ENCODE peak calls at places on chromosome 4, in eight cellular contexts. B, J, S, W, C, N, P and L are unnamed samples.

GRCh38 chr4:147019061-147019460 is 73.4 kb upstream of the TTC29 start:
- DNase-seq in W (peak; percentile 42), P (peak; percentile 20), B (peak; percentile 62), C (peak; percentile 56), N (peak; percentile 65), S (peak; percentile 72), J (peak; percentile 48), L (peak; percentile 91)

GRCh38 chr4:81875962-81876650 is 404.4 kb upstream of the RASGEF1B start:
- DNase-seq in B (no peak), C (no peak), N (no peak), P (no peak), W (no peak), S (no peak), J (no peak), L (no peak)

GRCh38 chr4:97987019-97987648 is 156.1 kb downstream of the STPG2 start:
- DNase-seq in W (peak; percentile 26), B (peak; percentile 71), P (peak; percentile 6), N (peak; percentile 8), C (no peak), S (peak; percentile 12), J (peak; percentile 24), L (peak; percentile 71)

GRCh38 chr4:8649631-8650261 is 57.2 kb downstream of the CPZ start:
- DNase-seq in J (no peak), W (no peak), B (no peak), C (no peak), P (no peak), S (no peak), N (no peak), L (no peak)

GRCh38 chr4:129821073-129821472 is 725.1 kb downstream of the C4orf33 start:
- DNase-seq in S (no peak), J (no peak), B (no peak), P (no peak), N (no peak), C (no peak), W (no peak), L (no peak)

GRCh38 chr4:77636902-77637301 is 31.3 kb downstream of the CXCL13 start:
- DNase-seq in B (peak; percentile 97), N (no peak), W (peak; percentile 97), P (peak; percentile 84), C (peak; percentile 79), J (peak; percentile 34), S (peak; percentile 46), L (no peak)

GRCh38 chr4:70859066-70859465 is 19.4 kb upstream of the GRSF1 start:
- DNase-seq in J (no peak), S (no peak), P (no peak), W (no peak), N (no peak), B (no peak), C (no peak), L (no peak)

GRCh38 chr4:8770518-8771257 is 101.0 kb downstream of the HMX1 start:
- DNase-seq in S (no peak), P (no peak), C (no peak), J (no peak), W (no peak), B (no peak), N (peak; percentile 43), L (no peak)

GRCh38 chr4:7422098-7422897 is 12.4 kb downstream of the PSAPL1 start:
- DNase-seq in S (no peak), C (no peak), W (no peak), B (no peak), N (no peak), J (no peak), P (no peak), L (no peak)

GRCh38 chr4:133982533-133983224 is 218.9 kb downstream of the PABPC4L start:
- DNase-seq in C (peak; percentile 17), S (peak; percentile 17), P (peak; percentile 63), W (no peak), J (no peak), N (no peak), B (no peak), L (no peak)

GRCh38 chr4:47704693-47705325 is 133.1 kb downstream of the CORIN start:
- DNase-seq in W (no peak), C (peak; percentile 37), N (peak; percentile 80), P (no peak), J (peak; percentile 46), S (peak; percentile 51), B (peak; percentile 22), L (peak; percentile 80)

GRCh38 chr4:7828011-7828720 is 111.5 kb downstream of the AFAP1 start:
- DNase-seq in C (peak; percentile 100), W (peak; percentile 96), B (peak; percentile 96), S (peak; percentile 99), N (no peak), J (no peak), P (peak; percentile 100), L (peak; percentile 28)

GRCh38 chr4:168076989-168077725 is 15.2 kb upstream of the ANXA10 start:
- DNase-seq in C (peak; percentile 71), P (peak; percentile 36), S (peak; percentile 81), B (peak; percentile 81), J (peak; percentile 52), N (peak; percentile 75), W (peak; percentile 59), L (peak; percentile 77)

GRCh38 chr4:76430519-76431388 is 4.3 kb upstream of the SHROOM3 start:
- DNase-seq in S (peak; percentile 77), N (peak; percentile 73), C (peak; percentile 60), B (peak; percentile 61), P (peak; percentile 34), W (peak; percentile 23), J (peak; percentile 46), L (peak; percentile 68)

GRCh38 chr4:84920591-84920990 is 45.9 kb downstream of the WDFY3 start:
- DNase-seq in B (peak; percentile 65), N (no peak), W (peak; percentile 54), P (peak; percentile 62), J (no peak), S (peak; percentile 88), C (peak; percentile 78), L (no peak)

GRCh38 chr4:7255488-7255881 is 63.1 kb downstream of the SORCS2 start:
- DNase-seq in P (no peak), C (no peak), J (no peak), S (no peak), W (no peak), B (no peak), N (no peak), L (peak; percentile 74)

GRCh38 chr4:139509727-139510410 is 46.1 kb downstream of the SETD7 start:
- DNase-seq in C (no peak), J (peak; percentile 28), B (peak; percentile 45), P (no peak), W (no peak), N (peak; percentile 59), S (peak; percentile 12), L (no peak)

GRCh38 chr4:139692300-139693012 is 26.8 kb downstream of the MGST2 start:
- DNase-seq in N (peak; percentile 24), W (no peak), S (no peak), B (peak; percentile 12), P (no peak), C (no peak), J (no peak), L (peak; percentile 69)

GRCh38 chr4:79210636-79211049 is 115.2 kb downstream of the NAA11 start:
- DNase-seq in C (no peak), P (no peak), J (no peak), S (no peak), N (no peak), B (no peak), W (no peak), L (no peak)

GRCh38 chr4:79213040-79213439 is 112.8 kb downstream of the NAA11 start:
- DNase-seq in J (no peak), P (no peak), S (no peak), N (no peak), C (no peak), B (no peak), W (no peak), L (no peak)

GRCh38 chr4:79213702-79214101 is 112.2 kb downstream of the NAA11 start:
- DNase-seq in S (no peak), B (no peak), C (no peak), N (no peak), P (no peak), J (no peak), W (no peak), L (no peak)

GRCh38 chr4:79211490-79211889 is 114.4 kb downstream of the NAA11 start:
- DNase-seq in C (no peak), B (no peak), N (no peak), S (no peak), P (no peak), J (no peak), W (no peak), L (no peak)

GRCh38 chr4:79212311-79212710 is 113.5 kb downstream of the NAA11 start:
- DNase-seq in B (no peak), N (no peak), W (no peak), P (no peak), C (no peak), S (no peak), J (no peak), L (no peak)
- H2AFZ ChIP-seq in B (no peak overlapping the region), N (peak overlapping the region; percentile 37), W (no peak overlapping the region), P (no peak overlapping the region), C (no peak overlapping the region), S (no peak overlapping the region), J (no peak overlapping the region), L (no peak overlapping the region)

GRCh38 chr4:123453006-123453685 is 56.6 kb downstream of the SPRY1 start:
- DNase-seq in W (peak; percentile 35), C (peak; percentile 43), P (peak; percentile 76), J (no peak), B (no peak), N (peak; percentile 4), S (no peak), L (no peak)
- H2AFZ ChIP-seq in W (no peak overlapping the region), C (no peak overlapping the region), P (peak overlapping the region; percentile 2), J (peak overlapping the region; percentile 67), B (no peak overlapping the region), N (peak overlapping the region; percentile 37), S (no peak overlapping the region), L (no peak overlapping the region)

GRCh38 chr4:20287246-20287645 is 35.5 kb downstream of the SLIT2 start:
- DNase-seq in C (no peak), P (no peak), J (no peak), B (peak; percentile 58), N (no peak), S (no peak), W (no peak), L (no peak)
- H2AFZ ChIP-seq in C (no peak overlapping the region), P (no peak overlapping the region), J (no peak overlapping the region), B (peak overlapping the region; percentile 85), N (no peak overlapping the region), S (no peak overlapping the region), W (peak overlapping the region; percentile 60), L (no peak overlapping the region)

GRCh38 chr4:115278830-115279229 is 165.4 kb upstream of the NDST4 start:
- DNase-seq in C (no peak), S (no peak), J (no peak), B (no peak), W (no peak), N (no peak), P (no peak), L (no peak)

GRCh38 chr4:115274545-115274944 is 161.1 kb upstream of the NDST4 start:
- DNase-seq in J (peak; percentile 53), W (no peak), S (no peak), C (no peak), B (no peak), P (no peak), N (no peak), L (no peak)

GRCh38 chr4:115275615-115276014 is 162.2 kb upstream of the NDST4 start:
- DNase-seq in P (no peak), W (no peak), J (peak; percentile 14), S (no peak), B (no peak), N (no peak), C (no peak), L (no peak)

DNA sequence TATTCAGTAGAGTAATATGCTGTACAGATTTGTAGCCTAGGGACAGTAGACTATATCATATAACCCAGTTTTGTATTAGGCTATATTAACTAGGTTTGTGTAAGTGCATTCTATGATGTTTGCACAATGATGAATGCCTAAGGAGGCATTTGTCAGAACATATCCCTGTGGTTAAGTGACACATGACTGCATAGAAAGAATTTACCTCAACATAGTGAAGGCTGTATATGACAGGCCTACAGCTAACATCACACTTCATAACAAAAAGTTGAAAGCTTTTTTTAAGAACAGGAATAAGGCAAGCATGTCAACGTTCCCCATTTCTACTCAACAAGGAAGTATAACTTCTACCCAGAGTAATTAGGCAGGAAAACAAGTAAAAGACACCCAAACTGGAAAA is 165.9 kb upstream of the NDST4 start:
- DNase-seq in J (peak; percentile 24), B (no peak), W (peak; percentile 82), S (no peak), P (no peak), C (no peak), N (no peak), L (no peak)
- H2AFZ ChIP-seq in J (peak overlapping the region; percentile 92), B (no peak overlapping the region), W (no peak overlapping the region), S (no peak overlapping the region), P (no peak overlapping the region), C (no peak overlapping the region), N (peak overlapping the region; percentile 54), L (no peak overlapping the region)